ENCODE peak calls at places on chromosomes 6 and 20, in seven cellular contexts. K, H, E, L, J, I and D are unnamed samples.

GRCh38 chr20:51510169-51510568 is 32.4 kb downstream of the NFATC2 start:
- DNase-seq in I (no peak), L (no peak), E (no peak), H (no peak), K (no peak), J (no peak), D (no peak)

GRCh38 chr6:33118525-33119123 is 42.8 kb downstream of the HLA-DPB1 start:
- DNase-seq in J (peak; percentile 49), L (no peak), H (peak; percentile 71), E (peak; percentile 60), K (no peak), I (no peak), D (peak; percentile 52)

GRCh38 chr6:12173670-12174069 is 116.5 kb upstream of the EDN1 start:
- DNase-seq in I (peak; percentile 41), L (no peak), J (no peak), H (peak; percentile 62), K (no peak), E (no peak), D (peak; percentile 55)

GRCh38 chr20:35093245-35093884 is 758 bp upstream of the TRPC4AP start:
- DNase-seq in E (peak; percentile 85), I (no peak), J (peak; percentile 82), L (no peak), K (no peak), H (no peak), D (no peak)

GRCh38 chr6:16711551-16712249 is 49.6 kb downstream of the ATXN1 start:
- DNase-seq in H (no peak), J (no peak), K (no peak), I (peak; percentile 43), L (no peak), E (no peak), D (no peak)

GRCh38 chr20:62597416-62598115 is 44.7 kb upstream of the SLCO4A1 start:
- DNase-seq in K (no peak), H (no peak), I (no peak), J (no peak), E (no peak), L (no peak), D (no peak)

GRCh38 chr20:18057106-18057993 is at the start of gene OVOL2:
- DNase-seq in K (no peak), L (peak; percentile 88), J (no peak), H (peak; percentile 91), E (no peak), I (peak; percentile 94), D (no peak)

GRCh38 chr6:47628448-47629272 is 69.7 kb upstream of the ADGRF4 start:
- DNase-seq in I (no peak), E (no peak), J (no peak), H (no peak), K (no peak), L (no peak), D (no peak)

GRCh38 chr6:15449001-15449400 is 203.1 kb downstream of the JARID2 start:
- DNase-seq in J (no peak), L (no peak), H (no peak), K (no peak), E (no peak), I (no peak), D (no peak)

GRCh38 chr20:7196481-7196880 is 429.0 kb downstream of the BMP2 start:
- DNase-seq in K (no peak), H (no peak), I (no peak), J (no peak), L (no peak), E (no peak), D (no peak)

GRCh38 chr6:24859132-24859531 is 60.4 kb upstream of the ARMH2 start:
- DNase-seq in J (no peak), E (no peak), I (no peak), L (no peak), H (no peak), K (no peak), D (no peak)

GRCh38 chr20:38737887-38738286 is 10.4 kb upstream of the ACTR5 start:
- DNase-seq in J (no peak), E (no peak), H (no peak), I (no peak), L (no peak), K (no peak), D (no peak)

DNA sequence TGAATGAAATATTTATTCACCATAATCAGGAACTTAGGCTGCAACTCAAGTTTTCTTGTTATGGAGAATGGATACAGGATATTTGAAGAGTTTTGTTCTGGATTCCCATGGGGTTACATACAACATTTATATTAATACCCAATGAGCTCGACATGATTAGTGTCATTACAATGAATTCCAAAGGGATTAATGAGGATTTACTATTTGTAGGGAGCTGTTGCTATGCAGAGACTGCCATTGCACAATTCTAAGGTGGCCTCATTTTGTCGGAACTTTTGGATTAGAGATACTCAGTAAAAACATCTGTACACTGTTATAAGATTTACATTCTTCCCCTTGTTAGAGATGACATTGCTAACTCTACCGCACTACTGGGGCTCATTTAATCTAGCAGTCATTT is 586.8 kb upstream of the MAP3K7 start:
- DNase-seq in H (no peak), I (no peak), L (no peak), J (no peak), E (no peak), K (no peak), D (no peak)
- H4K8ac ChIP-seq in H (no peak overlapping the region), I (no peak overlapping the region), L (no peak overlapping the region), J (no peak overlapping the region), E (no peak overlapping the region), K (no peak overlapping the region), D (no peak overlapping the region)

GRCh38 chr6:53671111-53671510 is 5.6 kb upstream of the KLHL31 start:
- DNase-seq in J (peak; percentile 15), H (no peak), L (no peak), K (no peak), I (no peak), E (peak; percentile 29), D (no peak)

GRCh38 chr6:53669592-53669991 is 4.0 kb upstream of the KLHL31 start:
- DNase-seq in K (no peak), L (no peak), J (no peak), H (no peak), I (no peak), E (no peak), D (no peak)

GRCh38 chr6:53672232-53672631 is 6.7 kb upstream of the KLHL31 start:
- DNase-seq in J (no peak), L (no peak), K (no peak), H (no peak), E (no peak), I (no peak), D (no peak)

GRCh38 chr6:53673138-53673801 is 7.7 kb upstream of the KLHL31 start:
- DNase-seq in I (no peak), H (peak; percentile 71), K (no peak), E (peak; percentile 69), J (peak; percentile 83), L (no peak), D (no peak)
- H4K8ac ChIP-seq in I (no peak overlapping the region), H (no peak overlapping the region), K (no peak overlapping the region), E (no peak overlapping the region), J (no peak overlapping the region), L (no peak overlapping the region), D (no peak overlapping the region)

DNA sequence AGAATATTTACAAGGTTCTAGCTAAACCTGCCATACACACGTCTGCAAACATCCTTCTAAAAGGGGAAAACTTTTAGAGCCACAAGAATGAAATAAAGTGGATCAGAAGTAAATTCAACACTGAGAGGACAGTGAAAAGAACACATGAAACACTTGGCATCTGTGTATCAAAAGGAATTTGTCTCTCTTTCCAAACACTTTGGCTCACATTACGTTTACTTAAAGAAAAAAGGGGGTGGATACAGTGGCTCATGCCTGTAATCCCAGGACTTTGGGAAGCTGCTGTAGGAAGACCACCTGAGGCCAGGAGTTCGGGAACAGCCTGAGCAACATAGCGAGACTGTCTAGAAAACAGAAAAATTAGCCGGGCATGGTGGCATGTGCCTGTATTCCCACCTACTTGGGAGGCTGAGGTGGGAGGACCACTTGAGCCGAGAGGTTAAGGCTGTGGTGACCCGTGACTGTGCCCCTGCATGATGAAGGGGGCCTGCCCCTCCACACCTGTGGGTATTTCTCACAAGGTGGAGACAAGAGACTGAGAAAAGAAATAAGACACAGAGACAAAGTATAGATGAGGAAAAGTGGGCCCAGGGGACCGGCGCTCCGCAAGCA is 35.4 kb downstream of the NINL start:
- DNase-seq in E (peak; percentile 50), K (no peak), L (no peak), J (peak; percentile 79), H (no peak), I (no peak), D (no peak)
- H4K8ac ChIP-seq in E (peak overlapping the region; percentile 12), K (no peak overlapping the region), L (no peak overlapping the region), J (no peak overlapping the region), H (no peak overlapping the region), I (no peak overlapping the region), D (no peak overlapping the region)

GRCh38 chr6:139356924-139357323 is 17.5 kb downstream of the CITED2 start:
- DNase-seq in I (no peak), E (no peak), J (no peak), L (no peak), K (no peak), H (no peak), D (no peak)

GRCh38 chr6:139355777-139356445 is 18.5 kb downstream of the CITED2 start:
- DNase-seq in J (no peak), K (no peak), E (no peak), I (no peak), H (no peak), L (no peak), D (no peak)

GRCh38 chr6:139364302-139364981 is 10.0 kb downstream of the CITED2 start:
- DNase-seq in E (peak; percentile 75), I (no peak), K (no peak), H (peak; percentile 74), L (no peak), J (peak; percentile 63), D (peak; percentile 50)

GRCh38 chr6:139364982-139365379 is 9.5 kb downstream of the CITED2 start:
- DNase-seq in K (no peak), L (no peak), H (no peak), E (no peak), I (no peak), J (no peak), D (no peak)

DNA sequence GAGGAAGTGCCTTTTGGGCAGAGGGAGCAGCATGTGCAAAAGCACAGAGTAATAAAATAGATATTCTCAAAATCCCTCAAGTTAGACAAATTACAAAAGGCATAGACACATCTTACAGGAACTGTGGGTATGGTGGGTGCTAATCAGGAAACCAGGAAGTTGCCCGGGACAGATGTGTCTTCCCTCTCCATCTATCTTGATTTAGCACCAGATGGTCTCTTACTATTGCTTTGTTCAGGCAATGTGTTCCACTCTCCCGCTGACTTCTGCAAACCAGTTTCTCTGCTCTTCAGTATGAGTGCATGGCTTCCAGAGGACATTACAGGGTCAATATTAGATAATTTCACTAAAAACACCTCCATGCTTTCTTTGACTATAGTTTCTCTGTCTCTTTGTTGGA is 13.2 kb downstream of the CITED2 start:
- DNase-seq in L (no peak), H (no peak), J (no peak), K (no peak), I (no peak), E (no peak), D (no peak)
- H4K8ac ChIP-seq in L (no peak overlapping the region), H (no peak overlapping the region), J (no peak overlapping the region), K (no peak overlapping the region), I (no peak overlapping the region), E (no peak overlapping the region), D (no peak overlapping the region)